ENCODE peak calls at places on chromosomes 5 and 9, in seven cellular contexts. Y, K, B, L, U, N and C are unnamed samples. For H3K4me1, the result is how much of the 10 kb centered on the place peaks cover.

GRCh38 chr9:13707635-13708410 is 428.3 kb upstream of the MPDZ start:
- DNase-seq in Y (no peak), K (peak), B (no peak), L (no peak), U (no peak), N (no peak), C (no peak)

GRCh38 chr9:78666818-78667429 is 370.0 kb downstream of the PSAT1 start:
- DNase-seq in Y (no peak), K (peak), B (no peak), L (no peak), U (no peak), N (no peak), C (peak)

GRCh38 chr5:53002491-53002890 is 13.3 kb downstream of the ITGA2 start:
- DNase-seq in Y (no peak), K (no peak), B (no peak), L (no peak), U (no peak), N (no peak), C (no peak)

GRCh38 chr9:14271078-14271673 is 42.8 kb downstream of the NFIB start:
- DNase-seq in Y (no peak), K (peak), B (no peak), L (peak), U (no peak), N (peak), C (no peak)

GRCh38 chr5:103489293-103489692 is 73.3 kb downstream of the NUDT12 start:
- DNase-seq in Y (no peak), K (no peak), B (no peak), L (no peak), U (no peak), N (no peak), C (no peak)

GRCh38 chr9:93644397-93645088 is 68.2 kb downstream of the PHF2 start:
- DNase-seq in Y (no peak), K (no peak), B (no peak), L (no peak), U (no peak), N (no peak), C (no peak)

GRCh38 chr5:69213513-69214215 is 21.0 kb upstream of the CDK7 start:
- DNase-seq in Y (no peak), K (peak), B (no peak), L (no peak), U (no peak), N (no peak), C (no peak)

GRCh38 chr9:113516840-113517577 is 53.5 kb downstream of the RGS3 start:
- DNase-seq in Y (no peak), K (no peak), B (no peak), L (no peak), U (peak), N (no peak), C (no peak)

DNA sequence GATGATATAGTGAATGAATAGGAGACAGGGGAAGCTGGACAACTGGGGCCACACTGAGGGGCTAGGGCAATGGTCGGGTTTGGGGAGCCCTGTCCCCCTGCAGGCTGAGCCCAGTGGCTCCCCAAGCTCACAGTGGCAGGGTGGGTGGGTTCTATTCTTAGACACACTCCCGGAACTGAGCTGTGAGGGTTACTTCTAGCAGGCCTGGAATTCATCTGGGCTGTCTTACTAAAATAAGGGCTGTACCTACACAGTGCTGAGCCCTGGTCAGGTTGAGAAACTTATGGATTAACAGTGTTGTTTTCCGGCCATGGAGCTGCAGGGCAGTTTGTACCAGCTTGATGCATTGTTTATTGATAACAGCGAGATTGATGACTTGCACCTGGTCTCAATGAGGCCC is 58.8 kb downstream of the C5orf15 start:
- DNase-seq in Y (no peak), K (no peak), B (no peak), L (no peak), U (no peak), N (no peak), C (no peak)
- H3K4me1 ChIP-seq in Y (under half), K (under half), B (under half), L (under half), U (under half), N (under half), C (under half)

DNA sequence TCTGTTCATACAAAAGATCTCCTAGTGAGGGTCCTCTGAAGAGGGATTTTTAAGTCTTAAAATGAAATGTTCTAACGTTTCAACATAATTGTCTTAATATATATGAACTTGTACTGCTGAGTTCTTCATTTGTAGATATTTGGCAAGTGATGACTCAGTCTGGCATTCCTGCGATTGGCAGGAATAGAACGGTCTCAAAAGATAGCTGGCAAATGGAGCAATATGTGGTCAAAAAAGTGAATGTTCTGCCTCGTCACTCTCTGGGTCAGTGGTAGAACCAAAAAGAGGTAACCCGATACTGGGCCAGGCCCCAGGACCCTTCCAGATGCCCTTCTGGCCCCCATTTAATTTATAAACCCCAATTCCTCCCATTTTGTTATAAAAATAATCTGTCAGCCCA is 39.2 kb downstream of the ZNF366 start:
- DNase-seq in Y (no peak), K (peak), B (no peak), L (no peak), U (no peak), N (no peak), C (peak)
- H3K4me1 ChIP-seq in Y (under half), K (half or more), B (under half), L (under half), U (under half), N (under half), C (half or more)

DNA sequence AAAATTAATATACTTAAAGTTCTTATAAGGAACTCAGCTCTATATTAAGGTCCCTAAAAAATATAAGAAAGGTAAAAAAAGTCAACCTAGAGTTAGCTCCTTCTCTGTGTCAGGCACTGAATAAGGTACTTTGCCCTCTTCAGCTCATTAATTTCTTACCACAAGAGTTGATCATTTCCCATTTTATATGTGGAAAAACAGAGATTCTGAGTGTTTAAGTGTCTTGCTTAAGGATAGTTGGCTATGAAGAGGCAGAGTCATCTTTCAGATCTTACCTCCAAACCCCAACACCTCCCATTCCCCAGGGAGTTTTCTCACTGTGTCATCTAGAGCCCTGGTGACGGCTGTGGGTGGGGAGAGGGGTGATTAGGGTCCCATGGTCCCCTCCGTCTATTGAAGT is 40.6 kb downstream of the INSYN2B start:
- DNase-seq in Y (no peak), K (no peak), B (no peak), L (no peak), U (no peak), N (no peak), C (no peak)
- H3K4me1 ChIP-seq in Y (under half), K (under half), B (under half), L (under half), U (under half), N (under half), C (under half)

DNA sequence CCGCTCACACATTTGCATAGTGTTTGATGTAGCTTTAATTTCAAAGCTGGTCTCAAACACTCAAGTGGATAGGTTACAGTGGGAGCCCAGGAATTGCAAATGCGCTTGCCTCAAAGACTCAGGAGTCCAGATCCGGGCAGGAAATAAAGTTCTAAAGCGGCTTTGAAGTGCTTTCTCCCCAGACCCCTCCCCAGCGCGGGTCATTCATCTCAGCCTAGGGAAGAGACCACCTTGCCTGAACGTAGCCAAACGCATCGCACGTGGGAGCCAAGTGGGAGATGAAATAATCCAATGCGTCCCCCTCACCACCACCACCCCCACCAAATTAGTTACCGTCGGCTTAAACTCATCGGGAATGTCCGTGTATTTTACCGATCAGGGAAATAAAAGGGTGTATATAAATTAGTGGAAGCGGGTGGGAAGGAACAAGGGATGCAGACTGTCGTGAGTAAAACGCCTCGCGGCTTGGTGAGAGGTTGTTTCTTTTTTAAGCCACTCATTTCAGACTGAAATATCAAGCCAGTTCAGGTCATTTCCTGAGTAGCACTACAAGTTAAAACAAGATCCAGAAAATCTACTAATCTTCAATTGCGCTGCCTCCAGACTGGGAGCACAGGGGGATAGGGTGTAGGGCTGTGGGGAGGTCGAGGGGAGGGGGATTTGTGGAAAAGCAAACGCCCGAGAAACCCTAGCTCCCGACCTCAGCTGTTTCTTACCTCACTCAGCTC is 141.0 kb downstream of the TSSK1B start:
- DNase-seq in Y (no peak), K (peak), B (no peak), L (peak), U (peak), N (peak), C (no peak)
- H3K4me1 ChIP-seq in Y (under half), K (under half), B (under half), L (under half), U (under half), N (under half), C (under half)

DNA sequence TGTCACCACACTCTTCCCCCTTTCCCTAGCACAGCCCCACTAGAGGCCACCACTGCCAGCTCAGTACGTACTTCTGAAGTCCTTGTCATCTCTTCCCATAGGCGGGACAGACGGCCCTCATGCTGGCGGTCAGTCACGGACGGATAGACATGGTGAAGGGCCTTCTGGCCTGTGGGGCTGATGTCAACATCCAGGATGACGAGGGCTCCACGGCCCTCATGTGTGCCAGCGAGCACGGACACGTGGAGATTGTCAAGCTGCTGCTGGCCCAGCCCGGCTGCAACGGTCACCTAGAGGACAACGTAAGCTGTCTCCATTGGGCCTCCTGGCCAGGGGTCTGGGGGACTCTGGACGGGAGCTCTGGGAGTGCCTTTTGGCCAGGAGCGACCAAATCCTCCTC is 99.4 kb upstream of the DMRT1 start:
- DNase-seq in Y (no peak), K (no peak), B (no peak), L (no peak), U (no peak), N (no peak), C (no peak)
- H3K4me1 ChIP-seq in Y (under half), K (under half), B (under half), L (under half), U (under half), N (under half), C (under half)

GRCh38 chr5:172874647-172875371 is 40.8 kb downstream of the ERGIC1 start:
- DNase-seq in Y (no peak), K (no peak), B (no peak), L (no peak), U (no peak), N (no peak), C (no peak)
- H3K4me1 ChIP-seq in Y (under half), K (half or more), B (half or more), L (under half), U (under half), N (under half), C (under half)

DNA sequence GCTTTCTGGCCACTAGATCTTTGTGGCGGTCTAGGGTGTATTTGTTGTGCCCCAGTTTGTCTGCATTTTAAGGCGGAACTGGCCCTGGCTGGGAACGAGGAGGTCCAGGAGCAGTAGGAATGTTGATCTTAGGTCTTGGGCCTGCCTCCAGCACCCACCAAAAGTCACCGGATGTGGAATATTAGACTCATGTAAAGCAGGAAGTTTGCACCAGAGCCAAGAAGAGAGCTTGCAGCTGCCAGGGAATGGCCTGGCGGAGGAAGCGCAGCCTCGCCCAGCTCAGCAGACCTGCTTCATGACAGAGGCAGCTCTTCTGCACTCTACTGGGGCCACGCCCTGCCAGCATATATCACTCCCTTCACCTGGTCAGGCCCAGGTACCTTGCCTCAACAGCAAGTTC is 3.3 kb downstream of the GPX3 start:
- DNase-seq in Y (no peak), K (peak), B (peak), L (peak), U (no peak), N (peak), C (peak)
- H3K4me1 ChIP-seq in Y (under half), K (under half), B (half or more), L (under half), U (under half), N (under half), C (under half)

GRCh38 chr5:119070828-119071572 is at the start of gene DMXL1:
- DNase-seq in Y (peak), K (peak), B (peak), L (peak), U (peak), N (peak), C (peak)

GRCh38 chr5:119070578-119070827 is 384 bp upstream of the DMXL1 start:
- DNase-seq in Y (no peak), K (no peak), B (peak), L (no peak), U (no peak), N (no peak), C (peak)

GRCh38 chr5:119072496-119072895 is 1.6 kb downstream of the DMXL1 start:
- DNase-seq in Y (no peak), K (peak), B (no peak), L (no peak), U (no peak), N (no peak), C (no peak)

GRCh38 chr5:119074419-119074818 is 3.5 kb downstream of the DMXL1 start:
- DNase-seq in Y (no peak), K (no peak), B (no peak), L (no peak), U (peak), N (no peak), C (no peak)

DNA sequence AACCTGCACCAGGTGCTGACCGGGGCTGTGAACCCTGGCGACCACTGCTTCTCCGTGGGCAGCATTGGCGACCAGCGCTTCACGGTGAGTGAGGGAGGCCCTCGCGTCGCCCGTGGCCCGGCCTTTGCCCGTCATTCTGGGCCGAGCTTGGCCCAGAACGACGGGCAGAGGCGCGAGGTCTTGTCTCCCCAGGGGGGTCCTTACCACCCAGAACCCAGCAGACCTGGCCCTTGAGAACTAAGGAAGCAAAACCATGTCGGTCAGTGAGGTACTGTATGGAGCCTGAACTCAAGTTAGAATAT is 637 bp downstream of the DMXL1 start:
- DNase-seq in Y (no peak), K (no peak), B (no peak), L (no peak), U (no peak), N (no peak), C (no peak)
- H3K4me1 ChIP-seq in Y (under half), K (under half), B (under half), L (under half), U (under half), N (under half), C (under half)